ENCODE peak calls at places on chromosomes 3 and 15, in seven cellular contexts. One of them, this sample, is unnamed.

GRCh38 chr15:40857601-40858351 is 13.9 kb downstream of the SPINT1 start:
- DNase-seq in HT-29: peak; percentile 99
- DNase-seq in NCI-H1092 treated with DMSO at 0.1 percent for 48 hours: peak; percentile 41
- DNase-seq in T-helper 9 cell: peak; percentile 78
- DNase-seq in spleen: peak; percentile 93
- DNase-seq in nucleus accumbens: peak; percentile 26
- DNase-seq in fibroblast of lung: peak; percentile 52
- DNase-seq in this sample: peak; percentile 57

GRCh38 chr15:63466378-63467192 is 37.8 kb upstream of the USP3 start:
- DNase-seq in HT-29: peak; percentile 88
- DNase-seq in NCI-H1092 treated with DMSO at 0.1 percent for 48 hours: peak; percentile 74
- DNase-seq in T-helper 9 cell: peak; percentile 21
- DNase-seq in spleen: no peak
- DNase-seq in nucleus accumbens: no peak
- DNase-seq in fibroblast of lung: peak; percentile 72
- DNase-seq in this sample: peak; percentile 66

GRCh38 chr15:95557226-95558046 is 773.1 kb upstream of the NR2F2 start:
- DNase-seq in HT-29: peak; percentile 90
- DNase-seq in NCI-H1092 treated with DMSO at 0.1 percent for 48 hours: no peak
- DNase-seq in T-helper 9 cell: no peak
- DNase-seq in spleen: no peak
- DNase-seq in nucleus accumbens: no peak
- DNase-seq in fibroblast of lung: peak; percentile 93
- DNase-seq in this sample: peak; percentile 1

GRCh38 chr3:88282519-88283241 is 132.9 kb downstream of the C3orf38 start:
- DNase-seq in HT-29: no peak
- DNase-seq in NCI-H1092 treated with DMSO at 0.1 percent for 48 hours: no peak
- DNase-seq in T-helper 9 cell: no peak
- DNase-seq in spleen: no peak
- DNase-seq in nucleus accumbens: no peak
- DNase-seq in fibroblast of lung: no peak
- DNase-seq in this sample: no peak

GRCh38 chr3:197285557-197285956 is 12.9 kb downstream of the DLG1 start:
- DNase-seq in HT-29: no peak
- DNase-seq in NCI-H1092 treated with DMSO at 0.1 percent for 48 hours: no peak
- DNase-seq in T-helper 9 cell: no peak
- DNase-seq in spleen: no peak
- DNase-seq in nucleus accumbens: no peak
- DNase-seq in fibroblast of lung: no peak
- DNase-seq in this sample: no peak

GRCh38 chr3:126530171-126531050 is 6.5 kb downstream of the CHST13 start:
- DNase-seq in HT-29: no peak
- DNase-seq in NCI-H1092 treated with DMSO at 0.1 percent for 48 hours: no peak
- DNase-seq in T-helper 9 cell: no peak
- DNase-seq in spleen: peak; percentile 88
- DNase-seq in nucleus accumbens: no peak
- DNase-seq in fibroblast of lung: no peak
- DNase-seq in this sample: no peak

GRCh38 chr3:161475905-161476304 is 20.7 kb upstream of the OTOL1 start:
- DNase-seq in HT-29: peak; percentile 34
- DNase-seq in NCI-H1092 treated with DMSO at 0.1 percent for 48 hours: no peak
- DNase-seq in T-helper 9 cell: no peak
- DNase-seq in spleen: no peak
- DNase-seq in nucleus accumbens: no peak
- DNase-seq in fibroblast of lung: no peak
- DNase-seq in this sample: peak; percentile 50

GRCh38 chr15:56693761-56694160 is 39.5 kb downstream of the ZNF280D start:
- DNase-seq in HT-29: no peak
- DNase-seq in NCI-H1092 treated with DMSO at 0.1 percent for 48 hours: no peak
- DNase-seq in T-helper 9 cell: no peak
- DNase-seq in spleen: no peak
- DNase-seq in nucleus accumbens: no peak
- DNase-seq in fibroblast of lung: no peak
- DNase-seq in this sample: no peak

GRCh38 chr3:49994476-49994875 is 54.5 kb downstream of the RBM6 start:
- DNase-seq in HT-29: no peak
- DNase-seq in NCI-H1092 treated with DMSO at 0.1 percent for 48 hours: no peak
- DNase-seq in T-helper 9 cell: no peak
- DNase-seq in spleen: no peak
- DNase-seq in nucleus accumbens: no peak
- DNase-seq in fibroblast of lung: no peak
- DNase-seq in this sample: no peak

GRCh38 chr15:69132935-69133861 is 27.2 kb upstream of the GLCE start:
- DNase-seq in HT-29: no peak
- DNase-seq in NCI-H1092 treated with DMSO at 0.1 percent for 48 hours: no peak
- DNase-seq in T-helper 9 cell: no peak
- DNase-seq in spleen: no peak
- DNase-seq in nucleus accumbens: no peak
- DNase-seq in fibroblast of lung: no peak
- DNase-seq in this sample: peak; percentile 10

GRCh38 chr3:47227678-47228077 is 54.9 kb downstream of the KIF9 start:
- DNase-seq in HT-29: no peak
- DNase-seq in NCI-H1092 treated with DMSO at 0.1 percent for 48 hours: no peak
- DNase-seq in T-helper 9 cell: no peak
- DNase-seq in spleen: peak; percentile 77
- DNase-seq in nucleus accumbens: no peak
- DNase-seq in fibroblast of lung: no peak
- DNase-seq in this sample: no peak

GRCh38 chr3:179768080-179768479 is 115.2 kb downstream of the USP13 start:
- DNase-seq in HT-29: peak; percentile 57
- DNase-seq in NCI-H1092 treated with DMSO at 0.1 percent for 48 hours: no peak
- DNase-seq in T-helper 9 cell: no peak
- DNase-seq in spleen: no peak
- DNase-seq in nucleus accumbens: peak; percentile 12
- DNase-seq in fibroblast of lung: peak; percentile 73
- DNase-seq in this sample: no peak

GRCh38 chr15:36407647-36408046 is 171.8 kb upstream of the CDIN1 start:
- DNase-seq in HT-29: no peak
- DNase-seq in NCI-H1092 treated with DMSO at 0.1 percent for 48 hours: no peak
- DNase-seq in T-helper 9 cell: no peak
- DNase-seq in spleen: no peak
- DNase-seq in nucleus accumbens: no peak
- DNase-seq in fibroblast of lung: peak; percentile 37
- DNase-seq in this sample: peak; percentile 2

GRCh38 chr3:82462977-82463376 is 701.5 kb upstream of the GBE1 start:
- DNase-seq in HT-29: no peak
- DNase-seq in NCI-H1092 treated with DMSO at 0.1 percent for 48 hours: no peak
- DNase-seq in T-helper 9 cell: no peak
- DNase-seq in spleen: no peak
- DNase-seq in nucleus accumbens: no peak
- DNase-seq in fibroblast of lung: no peak
- DNase-seq in this sample: peak; percentile 4

GRCh38 chr3:13767896-13768295 is 112.0 kb downstream of the WNT7A start:
- DNase-seq in HT-29: no peak
- DNase-seq in NCI-H1092 treated with DMSO at 0.1 percent for 48 hours: peak; percentile 6
- DNase-seq in T-helper 9 cell: no peak
- DNase-seq in spleen: no peak
- DNase-seq in nucleus accumbens: no peak
- DNase-seq in fibroblast of lung: no peak
- DNase-seq in this sample: no peak

GRCh38 chr3:7166460-7166859 is 305.5 kb downstream of the GRM7 start:
- DNase-seq in HT-29: no peak
- DNase-seq in NCI-H1092 treated with DMSO at 0.1 percent for 48 hours: no peak
- DNase-seq in T-helper 9 cell: no peak
- DNase-seq in spleen: no peak
- DNase-seq in nucleus accumbens: peak; percentile 7
- DNase-seq in fibroblast of lung: no peak
- DNase-seq in this sample: no peak

GRCh38 chr3:152403632-152404066 is 134.9 kb downstream of the MBNL1 start:
- DNase-seq in HT-29: no peak
- DNase-seq in NCI-H1092 treated with DMSO at 0.1 percent for 48 hours: no peak
- DNase-seq in T-helper 9 cell: no peak
- DNase-seq in spleen: no peak
- DNase-seq in nucleus accumbens: peak; percentile 19
- DNase-seq in fibroblast of lung: peak; percentile 50
- DNase-seq in this sample: no peak

GRCh38 chr3:145864336-145864735 is 296.6 kb downstream of the PLOD2 start:
- DNase-seq in HT-29: no peak
- DNase-seq in NCI-H1092 treated with DMSO at 0.1 percent for 48 hours: no peak
- DNase-seq in T-helper 9 cell: no peak
- DNase-seq in spleen: no peak
- DNase-seq in nucleus accumbens: no peak
- DNase-seq in fibroblast of lung: no peak
- DNase-seq in this sample: no peak

GRCh38 chr3:17605032-17605431 is 137.4 kb downstream of the TBC1D5 start:
- DNase-seq in HT-29: peak; percentile 7
- DNase-seq in NCI-H1092 treated with DMSO at 0.1 percent for 48 hours: no peak
- DNase-seq in T-helper 9 cell: no peak
- DNase-seq in spleen: no peak
- DNase-seq in nucleus accumbens: no peak
- DNase-seq in fibroblast of lung: peak; percentile 82
- DNase-seq in this sample: peak; percentile 7

GRCh38 chr3:176978441-176978840 is 218.8 kb downstream of the TBL1XR1 start:
- DNase-seq in HT-29: no peak
- DNase-seq in NCI-H1092 treated with DMSO at 0.1 percent for 48 hours: no peak
- DNase-seq in T-helper 9 cell: no peak
- DNase-seq in spleen: no peak
- DNase-seq in nucleus accumbens: no peak
- DNase-seq in fibroblast of lung: no peak
- DNase-seq in this sample: no peak

GRCh38 chr15:101578443-101578894 is 73.7 kb downstream of the TM2D3 start:
- DNase-seq in HT-29: peak; percentile 69
- DNase-seq in NCI-H1092 treated with DMSO at 0.1 percent for 48 hours: peak; percentile 1
- DNase-seq in T-helper 9 cell: no peak
- DNase-seq in spleen: no peak
- DNase-seq in nucleus accumbens: peak; percentile 22
- DNase-seq in fibroblast of lung: no peak
- DNase-seq in this sample: peak; percentile 50

GRCh38 chr3:10021856-10022775 is 4.1 kb upstream of the FANCD2 start:
- DNase-seq in HT-29: no peak
- DNase-seq in NCI-H1092 treated with DMSO at 0.1 percent for 48 hours: no peak
- DNase-seq in T-helper 9 cell: no peak
- DNase-seq in spleen: no peak
- DNase-seq in nucleus accumbens: no peak
- DNase-seq in fibroblast of lung: no peak
- DNase-seq in this sample: no peak

GRCh38 chr15:92162657-92163056 is 231.0 kb upstream of the ST8SIA2 start:
- DNase-seq in HT-29: no peak
- DNase-seq in NCI-H1092 treated with DMSO at 0.1 percent for 48 hours: no peak
- DNase-seq in T-helper 9 cell: no peak
- DNase-seq in spleen: no peak
- DNase-seq in nucleus accumbens: no peak
- DNase-seq in fibroblast of lung: no peak
- DNase-seq in this sample: no peak

GRCh38 chr3:126081618-126082333 is 2.1 kb downstream of the SLC41A3 start:
- DNase-seq in HT-29: peak; percentile 90
- DNase-seq in NCI-H1092 treated with DMSO at 0.1 percent for 48 hours: peak; percentile 17
- DNase-seq in T-helper 9 cell: no peak
- DNase-seq in spleen: no peak
- DNase-seq in nucleus accumbens: no peak
- DNase-seq in fibroblast of lung: peak; percentile 43
- DNase-seq in this sample: peak; percentile 29

GRCh38 chr3:165446555-165446954 is 250.4 kb upstream of the SLITRK3 start:
- DNase-seq in HT-29: no peak
- DNase-seq in NCI-H1092 treated with DMSO at 0.1 percent for 48 hours: no peak
- DNase-seq in T-helper 9 cell: no peak
- DNase-seq in spleen: no peak
- DNase-seq in nucleus accumbens: no peak
- DNase-seq in fibroblast of lung: no peak
- DNase-seq in this sample: no peak

GRCh38 chr3:156443079-156443478 is 111.8 kb downstream of the SSR3 start:
- DNase-seq in HT-29: no peak
- DNase-seq in NCI-H1092 treated with DMSO at 0.1 percent for 48 hours: no peak
- DNase-seq in T-helper 9 cell: no peak
- DNase-seq in spleen: no peak
- DNase-seq in nucleus accumbens: no peak
- DNase-seq in fibroblast of lung: no peak
- DNase-seq in this sample: no peak

GRCh38 chr3:72641684-72642083 is 206.6 kb downstream of the SHQ1 start:
- DNase-seq in HT-29: no peak
- DNase-seq in NCI-H1092 treated with DMSO at 0.1 percent for 48 hours: no peak
- DNase-seq in T-helper 9 cell: no peak
- DNase-seq in spleen: no peak
- DNase-seq in nucleus accumbens: no peak
- DNase-seq in fibroblast of lung: no peak
- DNase-seq in this sample: no peak

GRCh38 chr3:24683090-24683489 is 188.4 kb upstream of the THRB start:
- DNase-seq in HT-29: no peak
- DNase-seq in NCI-H1092 treated with DMSO at 0.1 percent for 48 hours: no peak
- DNase-seq in T-helper 9 cell: no peak
- DNase-seq in spleen: no peak
- DNase-seq in nucleus accumbens: no peak
- DNase-seq in fibroblast of lung: peak; percentile 24
- DNase-seq in this sample: peak; percentile 55

GRCh38 chr15:73539726-73540125 is 93.5 kb downstream of the NPTN start:
- DNase-seq in HT-29: peak; percentile 25
- DNase-seq in NCI-H1092 treated with DMSO at 0.1 percent for 48 hours: peak; percentile 1
- DNase-seq in T-helper 9 cell: no peak
- DNase-seq in spleen: no peak
- DNase-seq in nucleus accumbens: no peak
- DNase-seq in fibroblast of lung: no peak
- DNase-seq in this sample: no peak

GRCh38 chr3:116135462-116135861 is 309.8 kb downstream of the LSAMP start:
- DNase-seq in HT-29: no peak
- DNase-seq in NCI-H1092 treated with DMSO at 0.1 percent for 48 hours: no peak
- DNase-seq in T-helper 9 cell: no peak
- DNase-seq in spleen: no peak
- DNase-seq in nucleus accumbens: peak; percentile 50
- DNase-seq in fibroblast of lung: peak; percentile 94
- DNase-seq in this sample: no peak

GRCh38 chr15:79656151-79656797 is 224.1 kb downstream of the MINAR1 start:
- DNase-seq in HT-29: no peak
- DNase-seq in NCI-H1092 treated with DMSO at 0.1 percent for 48 hours: no peak
- DNase-seq in T-helper 9 cell: no peak
- DNase-seq in spleen: no peak
- DNase-seq in nucleus accumbens: no peak
- DNase-seq in fibroblast of lung: no peak
- DNase-seq in this sample: no peak

GRCh38 chr15:37773111-37773860 is 161.2 kb upstream of the TMCO5A start:
- DNase-seq in HT-29: no peak
- DNase-seq in NCI-H1092 treated with DMSO at 0.1 percent for 48 hours: no peak
- DNase-seq in T-helper 9 cell: no peak
- DNase-seq in spleen: no peak
- DNase-seq in nucleus accumbens: no peak
- DNase-seq in fibroblast of lung: peak; percentile 69
- DNase-seq in this sample: no peak

GRCh38 chr15:44317423-44317822 is 28.9 kb downstream of the GOLM2 start:
- DNase-seq in HT-29: no peak
- DNase-seq in NCI-H1092 treated with DMSO at 0.1 percent for 48 hours: no peak
- DNase-seq in T-helper 9 cell: no peak
- DNase-seq in spleen: no peak
- DNase-seq in nucleus accumbens: no peak
- DNase-seq in fibroblast of lung: no peak
- DNase-seq in this sample: no peak

GRCh38 chr15:48330045-48330840 is 986 bp upstream of the DUT start:
- DNase-seq in HT-29: peak; percentile 41
- DNase-seq in NCI-H1092 treated with DMSO at 0.1 percent for 48 hours: no peak
- DNase-seq in T-helper 9 cell: no peak
- DNase-seq in spleen: no peak
- DNase-seq in nucleus accumbens: no peak
- DNase-seq in fibroblast of lung: peak; percentile 19
- DNase-seq in this sample: no peak

GRCh38 chr3:69411331-69411730 is 25.4 kb upstream of the FRMD4B start:
- DNase-seq in HT-29: no peak
- DNase-seq in NCI-H1092 treated with DMSO at 0.1 percent for 48 hours: no peak
- DNase-seq in T-helper 9 cell: no peak
- DNase-seq in spleen: no peak
- DNase-seq in nucleus accumbens: no peak
- DNase-seq in fibroblast of lung: no peak
- DNase-seq in this sample: no peak

GRCh38 chr15:82570721-82571519 is 30.7 kb upstream of the RPS17 start:
- DNase-seq in HT-29: no peak
- DNase-seq in NCI-H1092 treated with DMSO at 0.1 percent for 48 hours: no peak
- DNase-seq in T-helper 9 cell: no peak
- DNase-seq in spleen: no peak
- DNase-seq in nucleus accumbens: no peak
- DNase-seq in fibroblast of lung: peak; percentile 62
- DNase-seq in this sample: no peak

GRCh38 chr3:50268703-50269451 is at the start of gene SEMA3B:
- DNase-seq in HT-29: peak; percentile 72
- DNase-seq in NCI-H1092 treated with DMSO at 0.1 percent for 48 hours: no peak
- DNase-seq in T-helper 9 cell: no peak
- DNase-seq in spleen: no peak
- DNase-seq in nucleus accumbens: peak; percentile 61
- DNase-seq in fibroblast of lung: peak; percentile 71
- DNase-seq in this sample: peak; percentile 71

GRCh38 chr3:148957586-148957985 is 33.8 kb upstream of the GYG1 start:
- DNase-seq in HT-29: peak; percentile 39
- DNase-seq in NCI-H1092 treated with DMSO at 0.1 percent for 48 hours: no peak
- DNase-seq in T-helper 9 cell: no peak
- DNase-seq in spleen: no peak
- DNase-seq in nucleus accumbens: no peak
- DNase-seq in fibroblast of lung: no peak
- DNase-seq in this sample: peak; percentile 37